ENCODE peak calls at places on chromosomes 4 and X, in six cellular contexts. One of them, this sample, is unnamed.

GRCh38 chr4:128302775-128303174 is 15.2 kb upstream of the PGRMC2 start:
- DNase-seq in psoas muscle: no peak
- DNase-seq in posterior cingulate gyrus: no peak
- DNase-seq in A549: no peak
- DNase-seq in iris pigment epithelial cell: peak
- DNase-seq in K562: no peak
- DNase-seq in this sample: no peak

GRCh38 chr4:1869530-1870327 is 1.5 kb upstream of the NSD2 start:
- DNase-seq in A549: no peak
- DNase-seq in iris pigment epithelial cell: no peak
- DNase-seq in psoas muscle: peak
- DNase-seq in K562: peak
- DNase-seq in posterior cingulate gyrus: no peak
- DNase-seq in this sample: no peak

GRCh38 chr4:152943673-152944072 is 7.5 kb downstream of the FHDC1 start:
- DNase-seq in A549: no peak
- DNase-seq in psoas muscle: no peak
- DNase-seq in iris pigment epithelial cell: peak
- DNase-seq in K562: no peak
- DNase-seq in posterior cingulate gyrus: no peak
- DNase-seq in this sample: no peak

GRCh38 chr4:99008051-99008450 is 12.5 kb downstream of the METAP1 start:
- DNase-seq in psoas muscle: no peak
- DNase-seq in K562: no peak
- DNase-seq in iris pigment epithelial cell: no peak
- DNase-seq in posterior cingulate gyrus: no peak
- DNase-seq in A549: no peak
- DNase-seq in this sample: no peak

GRCh38 chr4:181832305-181832704 is 410.9 kb upstream of the TENM3 start:
- DNase-seq in A549: no peak
- DNase-seq in K562: no peak
- DNase-seq in psoas muscle: no peak
- DNase-seq in iris pigment epithelial cell: no peak
- DNase-seq in posterior cingulate gyrus: no peak
- DNase-seq in this sample: no peak

GRCh38 chr4:109994415-109994827 is 81.7 kb downstream of the EGF start:
- DNase-seq in iris pigment epithelial cell: no peak
- DNase-seq in A549: no peak
- DNase-seq in posterior cingulate gyrus: no peak
- DNase-seq in K562: no peak
- DNase-seq in psoas muscle: no peak
- DNase-seq in this sample: no peak

GRCh38 chrX:148542481-148543255 is 42.3 kb downstream of the AFF2 start:
- DNase-seq in psoas muscle: no peak
- DNase-seq in A549: no peak
- DNase-seq in posterior cingulate gyrus: no peak
- DNase-seq in iris pigment epithelial cell: no peak
- DNase-seq in K562: no peak
- DNase-seq in this sample: no peak

GRCh38 chrX:155841232-155841631 is 39.9 kb upstream of the VAMP7 start:
- DNase-seq in K562: no peak
- DNase-seq in posterior cingulate gyrus: no peak
- DNase-seq in A549: no peak
- DNase-seq in psoas muscle: no peak
- DNase-seq in iris pigment epithelial cell: no peak
- DNase-seq in this sample: peak

This sample was measured in GF-D8.